ENCODE peak calls at places on chromosomes 7 and 10, in seven cellular contexts. One of them, this sample, is unnamed.

GRCh38 chr10:74067373-74068370 is 69.8 kb downstream of the VCL start:
- DNase-seq in PC-3: peak; percentile 80
- DNase-seq in MM.1S: no peak
- DNase-seq in hepatocyte: no peak
- DNase-seq in SK-N-SH: no peak
- DNase-seq in GM23338: no peak
- DNase-seq in PC-9: no peak
- DNase-seq in this sample: peak; percentile 36

GRCh38 chr7:11831383-11831726 is 643 bp downstream of the THSD7A start:
- DNase-seq in PC-9: no peak
- DNase-seq in GM23338: peak; percentile 15
- DNase-seq in SK-N-SH: no peak
- DNase-seq in MM.1S: no peak
- DNase-seq in PC-3: no peak
- DNase-seq in hepatocyte: no peak
- DNase-seq in this sample: peak; percentile 20

GRCh38 chr10:132811891-132812481 is 26.0 kb upstream of the NKX6-2 start:
- DNase-seq in GM23338: no peak
- DNase-seq in PC-9: no peak
- DNase-seq in hepatocyte: no peak
- DNase-seq in MM.1S: no peak
- DNase-seq in PC-3: no peak
- DNase-seq in SK-N-SH: no peak
- DNase-seq in this sample: no peak

GRCh38 chr7:107878636-107879035 is 12.3 kb upstream of the DLD start:
- DNase-seq in PC-9: no peak
- DNase-seq in PC-3: peak; percentile 26
- DNase-seq in MM.1S: no peak
- DNase-seq in hepatocyte: no peak
- DNase-seq in SK-N-SH: no peak
- DNase-seq in GM23338: no peak
- DNase-seq in this sample: no peak

GRCh38 chr10:119205926-119206602 is 1.3 kb upstream of the GRK5 start:
- DNase-seq in hepatocyte: peak; percentile 41
- DNase-seq in PC-3: peak; percentile 37
- DNase-seq in SK-N-SH: peak; percentile 47
- DNase-seq in GM23338: peak; percentile 65
- DNase-seq in MM.1S: peak; percentile 39
- DNase-seq in PC-9: no peak
- DNase-seq in this sample: no peak

GRCh38 chr10:101694056-101694673 is 805 bp downstream of the FBXW4 start:
- DNase-seq in hepatocyte: peak; percentile 81
- DNase-seq in SK-N-SH: peak; percentile 84
- DNase-seq in MM.1S: peak; percentile 69
- DNase-seq in PC-9: no peak
- DNase-seq in PC-3: peak; percentile 40
- DNase-seq in GM23338: peak; percentile 79
- DNase-seq in this sample: peak; percentile 77

GRCh38 chr10:88897019-88897853 is 17.2 kb downstream of the STAMBPL1 start:
- DNase-seq in hepatocyte: peak; percentile 66
- DNase-seq in SK-N-SH: no peak
- DNase-seq in PC-3: no peak
- DNase-seq in GM23338: no peak
- DNase-seq in PC-9: peak; percentile 52
- DNase-seq in MM.1S: no peak
- DNase-seq in this sample: peak; percentile 60

GRCh38 chr10:63267414-63268138 is 134.4 kb downstream of the NRBF2 start:
- DNase-seq in hepatocyte: peak; percentile 56
- DNase-seq in MM.1S: peak; percentile 26
- DNase-seq in GM23338: peak; percentile 69
- DNase-seq in SK-N-SH: no peak
- DNase-seq in PC-3: peak; percentile 98
- DNase-seq in PC-9: peak; percentile 79
- DNase-seq in this sample: peak; percentile 85

GRCh38 chr7:128947854-128948253 is 10.1 kb downstream of the IRF5 start:
- DNase-seq in GM23338: no peak
- DNase-seq in SK-N-SH: peak; percentile 29
- DNase-seq in MM.1S: no peak
- DNase-seq in PC-9: no peak
- DNase-seq in hepatocyte: no peak
- DNase-seq in PC-3: peak; percentile 18
- DNase-seq in this sample: peak; percentile 30

GRCh38 chr10:73635781-73636180 is 5.5 kb downstream of the MYOZ1 start:
- DNase-seq in GM23338: no peak
- DNase-seq in SK-N-SH: no peak
- DNase-seq in hepatocyte: no peak
- DNase-seq in PC-9: no peak
- DNase-seq in PC-3: no peak
- DNase-seq in MM.1S: no peak
- DNase-seq in this sample: no peak

GRCh38 chr10:11397077-11397476 is 214.4 kb downstream of the USP6NL start:
- DNase-seq in hepatocyte: no peak
- DNase-seq in GM23338: no peak
- DNase-seq in MM.1S: no peak
- DNase-seq in SK-N-SH: no peak
- DNase-seq in PC-3: no peak
- DNase-seq in PC-9: no peak
- DNase-seq in this sample: no peak

GRCh38 chr10:46267132-46267985 is 19.4 kb upstream of the ANTXRL start:
- DNase-seq in PC-3: no peak
- DNase-seq in PC-9: no peak
- DNase-seq in MM.1S: no peak
- DNase-seq in GM23338: no peak
- DNase-seq in SK-N-SH: no peak
- DNase-seq in hepatocyte: no peak
- DNase-seq in this sample: no peak

GRCh38 chr7:159063046-159063840 is 81.4 kb downstream of the VIPR2 start:
- DNase-seq in PC-3: no peak
- DNase-seq in hepatocyte: no peak
- DNase-seq in SK-N-SH: no peak
- DNase-seq in GM23338: no peak
- DNase-seq in MM.1S: no peak
- DNase-seq in PC-9: no peak
- DNase-seq in this sample: no peak

GRCh38 chr7:44757311-44757710 is 8.7 kb downstream of the ZMIZ2 start:
- DNase-seq in hepatocyte: peak; percentile 51
- DNase-seq in SK-N-SH: peak; percentile 45
- DNase-seq in MM.1S: no peak
- DNase-seq in GM23338: no peak
- DNase-seq in PC-9: no peak
- DNase-seq in PC-3: no peak
- DNase-seq in this sample: no peak

GRCh38 chr7:40595832-40596231 is 461.0 kb downstream of the SUGCT start:
- DNase-seq in PC-3: no peak
- DNase-seq in SK-N-SH: no peak
- DNase-seq in MM.1S: no peak
- DNase-seq in GM23338: no peak
- DNase-seq in PC-9: no peak
- DNase-seq in hepatocyte: no peak
- DNase-seq in this sample: no peak

GRCh38 chr7:40598915-40599314 is 464.1 kb downstream of the SUGCT start:
- DNase-seq in SK-N-SH: no peak
- DNase-seq in GM23338: no peak
- DNase-seq in PC-9: no peak
- DNase-seq in hepatocyte: no peak
- DNase-seq in PC-3: no peak
- DNase-seq in MM.1S: peak; percentile 39
- DNase-seq in this sample: no peak

GRCh38 chr7:40599836-40600235 is 465.0 kb downstream of the SUGCT start:
- DNase-seq in MM.1S: no peak
- DNase-seq in SK-N-SH: no peak
- DNase-seq in hepatocyte: no peak
- DNase-seq in PC-3: no peak
- DNase-seq in PC-9: no peak
- DNase-seq in GM23338: no peak
- DNase-seq in this sample: no peak

GRCh38 chr7:40597517-40597916 is 462.7 kb downstream of the SUGCT start:
- DNase-seq in hepatocyte: no peak
- DNase-seq in GM23338: no peak
- DNase-seq in PC-3: no peak
- DNase-seq in PC-9: no peak
- DNase-seq in MM.1S: no peak
- DNase-seq in SK-N-SH: no peak
- DNase-seq in this sample: no peak

DNA sequence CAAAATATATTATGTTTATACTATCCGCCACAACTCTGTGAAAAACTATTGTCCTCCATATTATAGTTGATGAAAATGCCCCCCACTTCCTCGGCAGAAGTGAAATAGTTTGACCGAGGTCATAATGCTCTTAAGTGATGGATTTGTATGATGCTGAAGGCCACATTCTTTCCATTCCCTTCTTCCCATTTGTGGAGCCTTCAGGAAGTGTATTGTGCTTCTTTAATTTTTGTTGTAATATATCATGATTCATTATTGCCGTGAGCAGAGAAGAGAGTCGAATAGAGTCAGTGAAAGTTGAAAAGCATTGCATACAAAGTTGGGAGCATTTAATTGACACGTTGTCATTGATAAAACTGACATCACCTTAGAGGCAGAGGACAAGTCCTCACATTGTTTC is 460.3 kb downstream of the SUGCT start:
- DNase-seq in GM23338: no peak
- DNase-seq in hepatocyte: no peak
- DNase-seq in MM.1S: no peak
- DNase-seq in PC-9: no peak
- DNase-seq in PC-3: no peak
- DNase-seq in SK-N-SH: no peak
- DNase-seq in this sample: no peak
- H3K9me2 ChIP-seq in GM23338: no peaks in the 10 kb centered on the region
- H3K9me2 ChIP-seq in hepatocyte: no peaks in the 10 kb centered on the region
- H3K9me2 ChIP-seq in MM.1S: no peaks in the 10 kb centered on the region
- H3K9me2 ChIP-seq in PC-9: peaks cover 8% of the 10 kb centered on the region
- H3K9me2 ChIP-seq in PC-3: no peaks in the 10 kb centered on the region
- H3K9me2 ChIP-seq in SK-N-SH: no peaks in the 10 kb centered on the region
- H3K9me2 ChIP-seq in this sample: no peaks in the 10 kb centered on the region

DNA sequence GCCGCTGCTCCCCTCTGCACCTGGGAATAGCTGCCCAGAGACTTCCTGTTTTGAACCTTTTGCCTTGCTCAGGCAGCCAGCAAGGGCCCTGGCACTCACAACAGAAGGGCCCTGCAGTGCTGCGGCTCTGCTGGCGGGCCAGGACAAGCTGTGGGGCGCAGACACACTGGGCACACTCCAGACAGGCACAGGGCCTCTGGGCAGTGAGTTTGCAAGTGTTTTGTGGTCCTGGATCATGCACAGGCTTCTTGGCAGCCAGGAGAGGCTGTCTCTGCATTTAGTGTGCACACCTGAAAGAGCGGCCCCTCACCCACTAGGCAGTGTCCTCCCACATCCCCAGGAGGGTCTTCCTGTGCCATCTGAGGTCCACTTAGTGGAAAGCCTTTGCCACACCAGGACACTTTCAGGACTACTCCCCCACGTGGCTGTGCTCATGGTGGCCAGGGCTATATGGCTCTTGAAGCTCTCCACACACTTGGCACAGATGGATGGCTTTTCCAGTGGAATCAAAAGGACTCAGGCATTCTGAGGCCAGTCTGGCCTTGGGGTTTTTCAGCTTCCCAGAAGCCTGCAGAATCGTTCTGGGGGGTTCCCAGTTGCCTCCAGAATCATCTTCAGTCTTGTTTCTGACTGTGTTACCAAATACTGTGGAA is 5.0 kb upstream of the ATP6V0E2 start:
- DNase-seq in MM.1S: peak; percentile 65
- DNase-seq in PC-9: no peak
- DNase-seq in SK-N-SH: peak; percentile 15
- DNase-seq in hepatocyte: no peak
- DNase-seq in PC-3: no peak
- DNase-seq in GM23338: no peak
- DNase-seq in this sample: no peak
- H3K9me2 ChIP-seq in MM.1S: no peaks in the 10 kb centered on the region
- H3K9me2 ChIP-seq in PC-9: no peaks in the 10 kb centered on the region
- H3K9me2 ChIP-seq in SK-N-SH: no peaks in the 10 kb centered on the region
- H3K9me2 ChIP-seq in hepatocyte: no peaks in the 10 kb centered on the region
- H3K9me2 ChIP-seq in PC-3: no peaks in the 10 kb centered on the region
- H3K9me2 ChIP-seq in GM23338: no peaks in the 10 kb centered on the region
- H3K9me2 ChIP-seq in this sample: no peaks in the 10 kb centered on the region

DNA sequence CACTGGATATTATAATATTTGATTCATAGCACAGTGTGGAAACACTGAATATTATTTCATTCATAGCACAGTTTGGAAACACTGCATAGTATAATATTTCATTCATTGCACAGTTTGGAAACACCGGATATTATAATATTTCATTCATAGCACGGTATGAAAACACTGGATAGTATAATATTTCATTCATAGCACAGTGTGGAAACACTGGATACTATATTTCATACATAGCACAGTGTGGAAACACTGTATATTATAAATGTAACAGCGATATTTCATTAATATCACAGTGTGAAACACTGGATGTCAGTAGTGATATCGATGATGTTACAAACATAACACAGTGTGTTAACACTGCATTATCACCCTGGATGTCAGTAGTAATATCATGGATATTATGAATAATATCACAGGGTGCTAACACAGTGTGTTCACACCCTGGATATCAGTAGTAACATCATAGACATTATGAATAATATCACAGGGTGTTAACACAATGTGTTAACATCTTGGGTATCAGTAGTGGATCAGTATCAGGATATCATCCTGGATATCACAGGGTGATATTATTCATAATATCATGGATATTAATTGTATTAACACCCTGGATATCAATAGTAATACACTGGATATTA is 2.8 kb upstream of the TMEM225B start:
- DNase-seq in PC-9: no peak
- DNase-seq in hepatocyte: no peak
- DNase-seq in SK-N-SH: no peak
- DNase-seq in GM23338: no peak
- DNase-seq in MM.1S: no peak
- DNase-seq in PC-3: no peak
- DNase-seq in this sample: no peak
- H3K9me2 ChIP-seq in PC-9: no peaks in the 10 kb centered on the region
- H3K9me2 ChIP-seq in hepatocyte: no peaks in the 10 kb centered on the region
- H3K9me2 ChIP-seq in SK-N-SH: no peaks in the 10 kb centered on the region
- H3K9me2 ChIP-seq in GM23338: no peaks in the 10 kb centered on the region
- H3K9me2 ChIP-seq in MM.1S: no peaks in the 10 kb centered on the region
- H3K9me2 ChIP-seq in PC-3: no peaks in the 10 kb centered on the region
- H3K9me2 ChIP-seq in this sample: no peaks in the 10 kb centered on the region

GRCh38 chr10:25982107-25982506 is 48.1 kb downstream of the MYO3A start:
- DNase-seq in PC-3: no peak
- DNase-seq in MM.1S: no peak
- DNase-seq in hepatocyte: no peak
- DNase-seq in GM23338: no peak
- DNase-seq in SK-N-SH: no peak
- DNase-seq in PC-9: no peak
- DNase-seq in this sample: no peak

GRCh38 chr10:25974897-25975459 is 40.9 kb downstream of the MYO3A start:
- DNase-seq in SK-N-SH: no peak
- DNase-seq in PC-9: no peak
- DNase-seq in MM.1S: no peak
- DNase-seq in GM23338: peak; percentile 60
- DNase-seq in PC-3: no peak
- DNase-seq in hepatocyte: no peak
- DNase-seq in this sample: no peak

DNA sequence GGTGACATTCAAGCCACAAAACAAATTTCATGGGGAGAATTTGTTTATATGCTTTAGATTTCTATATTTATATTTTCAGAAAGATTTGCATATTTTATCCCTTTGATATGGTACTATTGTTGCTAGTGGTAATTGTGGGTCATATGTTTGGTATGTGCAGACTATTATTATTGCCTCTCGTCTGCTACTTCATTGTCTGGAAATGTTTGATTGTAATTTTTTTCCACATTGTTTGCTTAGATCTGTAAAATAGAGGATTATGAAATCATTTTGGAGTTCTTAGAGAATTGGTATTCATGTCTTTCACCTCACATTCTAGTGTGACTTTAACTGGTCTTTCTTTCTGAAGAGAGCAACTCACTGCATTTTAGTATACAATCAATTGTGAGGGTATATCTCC is 44.7 kb downstream of the MYO3A start:
- DNase-seq in hepatocyte: no peak
- DNase-seq in MM.1S: no peak
- DNase-seq in SK-N-SH: no peak
- DNase-seq in PC-3: no peak
- DNase-seq in GM23338: no peak
- DNase-seq in PC-9: no peak
- DNase-seq in this sample: no peak
- H3K9me2 ChIP-seq in hepatocyte: no peaks in the 10 kb centered on the region
- H3K9me2 ChIP-seq in MM.1S: no peaks in the 10 kb centered on the region
- H3K9me2 ChIP-seq in SK-N-SH: no peaks in the 10 kb centered on the region
- H3K9me2 ChIP-seq in PC-3: no peaks in the 10 kb centered on the region
- H3K9me2 ChIP-seq in GM23338: no peaks in the 10 kb centered on the region
- H3K9me2 ChIP-seq in PC-9: no peaks in the 10 kb centered on the region
- H3K9me2 ChIP-seq in this sample: no peaks in the 10 kb centered on the region

This sample was measured in GM23248.